ENCODE peak calls at places on chromosome 21, in nine cellular contexts. R is fibroblast of pulmonary artery; U is naive thymus-derived CD4-positive, alpha-beta T cell; F is stomach; O is GM06990; G is AG09309; Q is CD8-positive, alpha-beta memory T cell; H is lung; N is psoas muscle. S is an unnamed sample.

GRCh38 chr21:17793675-17794123 is 25.5 kb downstream of the C21orf91 start:
- DNase-seq in G (no peak), H (no peak), N (no peak), O (no peak), U (no peak), Q (no peak), R (no peak), F (no peak), S (no peak)

GRCh38 chr21:34072145-34073031 is 990 bp upstream of the MRPS6 start:
- DNase-seq in Q (no peak), U (peak), F (peak), G (no peak), O (peak), R (no peak), H (peak), N (peak), S (no peak)

GRCh38 chr21:32352556-32352955 is 40.3 kb downstream of the URB1 start:
- DNase-seq in H (no peak), G (no peak), Q (no peak), N (no peak), O (no peak), R (no peak), F (no peak), U (no peak), S (no peak)

GRCh38 chr21:36104306-36105300 is 30.3 kb upstream of the CBR3 start:
- DNase-seq in Q (peak), O (no peak), R (peak), G (no peak), U (peak), H (no peak), F (peak), N (peak), S (no peak)

GRCh38 chr21:14215971-14216621 is at the start of gene RBM11:
- DNase-seq in N (peak), R (peak), F (peak), H (peak), U (peak), Q (peak), O (peak), G (no peak), S (no peak)

GRCh38 chr21:33109574-33110339 is 39.8 kb downstream of the OLIG1 start:
- DNase-seq in N (no peak), U (no peak), R (no peak), G (no peak), O (no peak), Q (no peak), H (no peak), F (no peak), S (no peak)

GRCh38 chr21:26806734-26807372 is 38.4 kb downstream of the ADAMTS1 start:
- DNase-seq in O (no peak), N (no peak), F (no peak), Q (no peak), U (no peak), R (peak), G (no peak), H (no peak), S (no peak)

GRCh38 chr21:22476726-22477646 is 1478.8 kb downstream of the NCAM2 start:
- DNase-seq in U (no peak), R (no peak), H (no peak), N (no peak), O (no peak), F (no peak), G (no peak), Q (no peak), S (no peak)

GRCh38 chr21:42405064-42406059 is 1.7 kb downstream of the UBASH3A start:
- DNase-seq in N (no peak), U (no peak), G (no peak), Q (no peak), F (no peak), R (no peak), H (no peak), O (no peak), S (no peak)

GRCh38 chr21:39385299-39386145 is 36.6 kb upstream of the HMGN1 start:
- DNase-seq in R (peak), N (peak), O (peak), G (peak), Q (no peak), U (peak), F (peak), H (peak), S (no peak)

GRCh38 chr21:37547615-37547975 is 181.0 kb downstream of the DYRK1A start:
- DNase-seq in R (no peak), G (no peak), F (no peak), U (no peak), Q (no peak), H (no peak), O (no peak), N (no peak), S (no peak)

GRCh38 chr21:17779486-17779885 is 39.7 kb downstream of the C21orf91 start:
- DNase-seq in F (no peak), R (peak), O (no peak), G (no peak), Q (no peak), H (no peak), N (no peak), U (no peak), S (no peak)

GRCh38 chr21:15076730-15077129 is 11.9 kb upstream of the NRIP1 start:
- DNase-seq in O (no peak), F (no peak), H (no peak), Q (no peak), U (no peak), G (no peak), R (no peak), N (no peak), S (no peak)

GRCh38 chr21:32590130-32590529 is 4.8 kb upstream of the TCP10L start:
- DNase-seq in H (no peak), F (no peak), G (no peak), N (no peak), O (no peak), Q (no peak), R (no peak), U (no peak), S (no peak)

GRCh38 chr21:33924766-33925100 is 9.1 kb upstream of the ATP5PO start:
- DNase-seq in H (no peak), N (no peak), F (no peak), Q (no peak), G (no peak), R (no peak), O (no peak), U (no peak), S (no peak)

GRCh38 chr21:35284199-35284598 is 235.1 kb upstream of the RUNX1 start:
- DNase-seq in H (no peak), O (no peak), G (no peak), U (no peak), Q (no peak), F (no peak), N (peak), R (no peak), S (no peak)

GRCh38 chr21:27043377-27043776 is 76.5 kb upstream of the ADAMTS5 start:
- DNase-seq in R (no peak), Q (no peak), F (no peak), O (no peak), G (no peak), U (no peak), N (no peak), H (no peak), S (no peak)

DNA sequence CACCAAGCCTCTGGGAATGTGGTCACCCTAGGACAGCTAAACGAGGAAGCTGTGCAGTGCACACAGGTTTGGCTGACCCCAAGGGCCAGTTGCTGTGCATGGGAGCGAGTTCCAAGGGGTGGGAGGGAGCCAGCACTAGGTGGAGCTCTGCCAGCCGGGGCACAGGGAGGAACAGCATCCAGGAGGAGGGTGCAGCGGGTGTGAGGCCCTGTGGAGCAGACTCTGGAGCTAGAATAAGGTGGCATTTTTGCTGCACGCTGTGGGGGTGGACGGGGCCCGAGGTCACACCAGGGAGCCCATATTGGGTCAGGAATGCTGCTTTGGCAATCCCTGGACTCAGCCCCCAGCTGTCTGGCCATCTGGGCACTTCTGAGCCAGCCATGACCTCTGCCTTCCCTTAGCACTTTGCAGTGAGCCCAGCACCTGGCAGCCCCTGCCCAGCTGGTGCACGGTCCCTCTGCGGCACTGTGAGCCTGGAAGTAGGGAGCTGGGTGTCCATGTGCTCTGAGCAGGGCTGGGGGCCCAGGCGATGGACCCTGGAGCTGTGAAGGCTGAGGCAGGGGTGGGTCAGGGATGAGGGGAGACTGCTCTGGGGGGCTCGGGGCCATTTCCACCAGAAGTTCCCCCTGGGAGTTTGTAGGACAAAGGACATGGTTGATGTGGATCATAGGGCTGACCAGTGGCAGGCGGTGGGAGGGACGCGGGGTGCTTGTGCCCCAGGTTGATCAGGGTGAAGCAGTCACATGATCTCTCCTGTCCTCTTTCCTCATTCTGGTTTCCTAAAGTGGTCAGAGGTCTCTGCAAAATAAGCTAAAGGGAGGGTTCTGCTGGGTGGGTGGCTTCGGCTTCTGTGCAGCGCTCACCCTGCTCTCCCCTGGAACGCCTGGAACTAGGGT is 8.9 kb downstream of the PDXK start:
- DNase-seq in N (peak), O (no peak), R (no peak), G (no peak), F (peak), H (peak), Q (no peak), U (no peak), S (no peak)
- H3K4me3 ChIP-seq in N (peak), O (peak), R (peak), G (no peak), F (peak), H (peak), Q (peak), U (peak), S (no peak)

GRCh38 chr21:28885853-28886177 is 106.9 kb downstream of the LTN1 start:
- DNase-seq in G (peak), Q (no peak), O (no peak), H (no peak), U (no peak), N (no peak), R (no peak), F (no peak), S (peak)
- H3K4me3 ChIP-seq in G (no peak), Q (no peak), O (no peak), H (no peak), U (peak), N (no peak), R (no peak), F (no peak), S (no peak)

GRCh38 chr21:40926238-40926637 is 79.3 kb upstream of the DSCAM start:
- DNase-seq in U (no peak), F (no peak), Q (no peak), R (no peak), H (no peak), G (no peak), O (no peak), N (no peak), S (no peak)

GRCh38 chr21:40925481-40925880 is 78.5 kb upstream of the DSCAM start:
- DNase-seq in N (no peak), U (no peak), R (no peak), O (no peak), F (no peak), H (no peak), G (no peak), Q (no peak), S (no peak)

GRCh38 chr21:40923914-40924313 is 77.0 kb upstream of the DSCAM start:
- DNase-seq in Q (no peak), N (no peak), G (no peak), O (no peak), U (no peak), R (no peak), F (no peak), H (no peak), S (no peak)

GRCh38 chr21:40924641-40925040 is 77.7 kb upstream of the DSCAM start:
- DNase-seq in N (no peak), Q (no peak), R (no peak), G (no peak), F (no peak), O (no peak), H (no peak), U (no peak), S (no peak)

DNA sequence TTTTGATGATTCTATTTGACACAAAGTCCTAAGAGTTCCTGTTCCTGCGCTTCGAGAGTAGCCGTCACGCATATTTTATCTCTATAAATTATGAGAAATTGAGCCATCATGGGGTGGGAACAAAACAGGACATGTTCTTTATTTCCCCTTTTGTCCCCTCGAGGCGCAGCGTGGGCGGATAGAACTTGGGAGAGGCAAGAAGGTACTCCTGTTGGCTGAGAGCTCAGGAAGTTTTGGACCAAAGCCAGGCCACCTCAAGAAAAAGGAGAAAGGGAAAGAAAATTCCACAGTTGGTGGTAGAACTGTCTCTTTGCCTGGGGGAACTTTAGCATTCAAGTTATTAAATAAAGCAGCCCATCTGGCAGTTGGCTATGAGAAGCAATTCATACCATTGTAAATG is 76.4 kb upstream of the DSCAM start:
- DNase-seq in G (no peak), O (no peak), Q (no peak), F (no peak), U (no peak), N (no peak), R (no peak), H (peak), S (no peak)
- H3K4me3 ChIP-seq in G (no peak), O (no peak), Q (no peak), F (no peak), U (no peak), N (no peak), R (no peak), H (no peak), S (no peak)

GRCh38 chr21:23968722-23969647 is 1638.3 kb downstream of the MRPL39 start:
- DNase-seq in H (no peak), F (peak), G (no peak), R (peak), O (peak), U (peak), N (no peak), Q (peak), S (no peak)
- H3K4me3 ChIP-seq in H (no peak), F (no peak), G (no peak), R (no peak), O (no peak), U (peak), N (no peak), Q (no peak), S (no peak)

GRCh38 chr21:29749223-29749622 is 190.6 kb downstream of the GRIK1 start:
- DNase-seq in Q (no peak), H (no peak), G (no peak), U (no peak), R (no peak), F (no peak), N (no peak), O (no peak), S (no peak)

GRCh38 chr21:29753216-29753615 is 186.6 kb downstream of the GRIK1 start:
- DNase-seq in O (no peak), N (no peak), H (no peak), Q (no peak), R (peak), U (no peak), F (no peak), G (no peak), S (no peak)

GRCh38 chr21:29749957-29750356 is 189.8 kb downstream of the GRIK1 start:
- DNase-seq in R (no peak), N (no peak), H (no peak), U (no peak), O (no peak), Q (no peak), F (no peak), G (no peak), S (no peak)

GRCh38 chr21:29748391-29749167 is 191.2 kb downstream of the GRIK1 start:
- DNase-seq in H (no peak), U (no peak), N (no peak), O (no peak), Q (no peak), R (no peak), G (no peak), F (no peak), S (no peak)
- H3K4me3 ChIP-seq in H (no peak), U (no peak), N (no peak), O (no peak), Q (no peak), R (no peak), G (no peak), F (no peak), S (no peak)

DNA sequence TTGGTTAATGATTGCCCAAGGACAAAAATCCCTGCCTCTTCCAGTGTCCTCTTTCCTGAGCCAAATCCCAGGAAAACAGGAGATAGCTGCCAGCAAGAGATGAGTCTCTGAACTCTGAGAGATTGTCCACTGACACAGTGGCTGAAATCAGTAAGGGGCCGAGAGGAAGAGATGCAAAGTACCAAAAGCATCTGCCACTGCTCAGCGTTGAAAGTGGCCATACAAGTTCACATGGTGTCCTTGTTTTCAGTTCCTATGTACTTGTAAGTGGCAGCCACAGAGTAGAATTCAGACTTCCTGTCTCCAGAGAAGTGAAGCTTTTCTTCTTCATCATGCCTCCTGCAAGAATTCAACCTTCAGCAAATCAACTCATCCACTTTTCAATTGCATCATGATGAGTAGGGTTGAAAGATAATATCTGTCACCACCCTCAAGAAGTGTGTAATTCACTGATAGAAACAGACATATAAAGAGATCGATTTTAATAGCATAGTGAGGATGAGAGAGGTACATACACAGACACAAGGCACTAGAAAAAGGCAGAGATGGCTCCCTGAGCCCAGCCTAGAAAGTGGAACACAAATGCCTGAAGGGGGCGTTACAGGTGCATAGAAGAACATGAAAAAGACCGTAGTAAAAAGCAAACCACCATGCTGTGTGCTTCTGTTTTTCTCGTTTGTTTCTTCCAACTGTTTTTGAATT is 185.8 kb downstream of the MRPL39 start:
- DNase-seq in N (no peak), F (peak), Q (peak), G (peak), R (peak), O (peak), H (no peak), U (peak), S (no peak)
- H3K4me3 ChIP-seq in N (no peak), F (no peak), Q (no peak), G (no peak), R (no peak), O (peak), H (no peak), U (no peak), S (no peak)

GRCh38 chr21:29194847-29195246 is 64.4 kb downstream of the MAP3K7CL start:
- DNase-seq in F (no peak), H (no peak), O (no peak), R (no peak), N (no peak), U (no peak), Q (no peak), G (no peak), S (no peak)
- H3K4me3 ChIP-seq in F (no peak), H (no peak), O (no peak), R (no peak), N (no peak), U (no peak), Q (no peak), G (no peak), S (no peak)

GRCh38 chr21:41139275-41139674 is 28.7 kb upstream of the BACE2 start:
- DNase-seq in H (no peak), U (no peak), N (no peak), R (no peak), F (no peak), Q (no peak), O (no peak), G (no peak), S (no peak)

GRCh38 chr21:41141031-41141457 is 26.9 kb upstream of the BACE2 start:
- DNase-seq in R (peak), O (no peak), U (no peak), F (no peak), G (peak), Q (no peak), H (no peak), N (no peak), S (peak)

GRCh38 chr21:41139951-41140350 is 28.0 kb upstream of the BACE2 start:
- DNase-seq in O (no peak), F (no peak), Q (no peak), U (no peak), R (no peak), H (no peak), N (no peak), G (no peak), S (no peak)

GRCh38 chr21:41143596-41144325 is 24.2 kb upstream of the BACE2 start:
- DNase-seq in N (no peak), U (no peak), Q (no peak), F (no peak), O (no peak), G (no peak), R (no peak), H (no peak), S (no peak)

GRCh38 chr21:41142051-41142795 is 25.7 kb upstream of the BACE2 start:
- DNase-seq in H (peak), G (peak), R (peak), Q (no peak), U (no peak), O (no peak), F (no peak), N (peak), S (peak)
- H3K4me3 ChIP-seq in H (no peak), G (no peak), R (no peak), Q (no peak), U (no peak), O (no peak), F (no peak), N (no peak), S (no peak)

GRCh38 chr21:16307256-16307655 is 577.5 kb downstream of the USP25 start:
- DNase-seq in O (no peak), H (no peak), N (no peak), U (no peak), R (no peak), Q (no peak), G (no peak), F (no peak), S (no peak)
- H3K4me3 ChIP-seq in O (no peak), H (no peak), N (peak), U (no peak), R (no peak), Q (no peak), G (no peak), F (no peak), S (no peak)

DNA sequence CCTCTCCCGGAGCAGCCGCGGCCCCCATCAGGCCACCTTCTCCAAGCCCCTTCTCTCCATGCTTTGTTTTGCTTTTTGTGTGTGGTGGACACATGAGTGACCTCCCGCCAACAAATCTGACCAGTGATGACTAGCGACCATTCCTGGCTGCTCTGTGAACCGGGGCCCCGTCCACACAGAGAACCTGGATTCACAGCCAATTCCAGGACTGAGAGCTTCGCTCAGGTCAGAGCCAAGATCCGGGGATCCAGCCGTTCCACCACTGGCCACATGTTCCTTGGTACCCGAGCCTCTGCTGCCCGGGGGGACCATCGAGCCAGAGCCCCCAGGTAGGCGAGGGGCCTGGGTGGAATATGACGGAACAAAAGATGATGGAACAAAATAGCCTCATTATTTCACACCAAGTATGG is 46.7 kb upstream of the COL18A1 start:
- DNase-seq in H (no peak), Q (no peak), R (no peak), O (no peak), F (no peak), N (no peak), G (no peak), U (no peak), S (no peak)
- H3K4me3 ChIP-seq in H (no peak), Q (no peak), R (no peak), O (no peak), F (no peak), N (no peak), G (no peak), U (no peak), S (no peak)

S was measured in BJ.